ENCODE peak calls at places on chromosomes 12 and 14, in seven cellular contexts. One of them, this sample, is unnamed.

GRCh38 chr12:45707241-45707857 is 22.2 kb upstream of the ARID2 start:
- DNase-seq in astrocyte of the cerebellum: no peak
- DNase-seq in A673: no peak
- DNase-seq in breast epithelium: no peak
- DNase-seq in ovary: no peak
- DNase-seq in endothelial cell of umbilical vein: no peak
- DNase-seq in fibroblast of the aortic adventitia: no peak
- DNase-seq in this sample: no peak

GRCh38 chr14:102775855-102776760 is 1.1 kb upstream of the TRAF3 start:
- DNase-seq in fibroblast of the aortic adventitia: peak; percentile 73
- DNase-seq in breast epithelium: no peak
- DNase-seq in ovary: no peak
- DNase-seq in astrocyte of the cerebellum: peak; percentile 19
- DNase-seq in endothelial cell of umbilical vein: peak; percentile 51
- DNase-seq in A673: no peak
- DNase-seq in this sample: no peak

GRCh38 chr14:103624860-103625259 is 4.2 kb upstream of the KLC1 start:
- DNase-seq in breast epithelium: peak; percentile 49
- DNase-seq in astrocyte of the cerebellum: no peak
- DNase-seq in ovary: no peak
- DNase-seq in endothelial cell of umbilical vein: peak; percentile 39
- DNase-seq in A673: no peak
- DNase-seq in fibroblast of the aortic adventitia: peak; percentile 83
- DNase-seq in this sample: peak; percentile 97

GRCh38 chr12:99043319-99043914 is 398.3 kb downstream of the APAF1 start:
- DNase-seq in breast epithelium: no peak
- DNase-seq in astrocyte of the cerebellum: peak; percentile 59
- DNase-seq in ovary: no peak
- DNase-seq in fibroblast of the aortic adventitia: peak; percentile 66
- DNase-seq in A673: peak; percentile 76
- DNase-seq in endothelial cell of umbilical vein: peak; percentile 63
- DNase-seq in this sample: no peak

GRCh38 chr14:77681196-77682157 is 26.3 kb downstream of the ALKBH1 start:
- DNase-seq in astrocyte of the cerebellum: peak; percentile 27
- DNase-seq in ovary: no peak
- DNase-seq in fibroblast of the aortic adventitia: peak; percentile 13
- DNase-seq in A673: no peak
- DNase-seq in breast epithelium: no peak
- DNase-seq in endothelial cell of umbilical vein: no peak
- DNase-seq in this sample: no peak

GRCh38 chr14:95527392-95528002 is 7.4 kb upstream of the GLRX5 start:
- DNase-seq in fibroblast of the aortic adventitia: peak; percentile 92
- DNase-seq in astrocyte of the cerebellum: no peak
- DNase-seq in A673: peak; percentile 68
- DNase-seq in breast epithelium: no peak
- DNase-seq in ovary: peak; percentile 69
- DNase-seq in endothelial cell of umbilical vein: no peak
- DNase-seq in this sample: peak; percentile 90

GRCh38 chr12:92312463-92312970 is 166.9 kb upstream of the BTG1 start:
- DNase-seq in endothelial cell of umbilical vein: no peak
- DNase-seq in breast epithelium: no peak
- DNase-seq in fibroblast of the aortic adventitia: peak; percentile 19
- DNase-seq in A673: no peak
- DNase-seq in astrocyte of the cerebellum: no peak
- DNase-seq in ovary: no peak
- DNase-seq in this sample: no peak

GRCh38 chr12:106741247-106741646 is 33.2 kb upstream of the RIC8B start:
- DNase-seq in ovary: no peak
- DNase-seq in fibroblast of the aortic adventitia: no peak
- DNase-seq in endothelial cell of umbilical vein: no peak
- DNase-seq in breast epithelium: no peak
- DNase-seq in astrocyte of the cerebellum: no peak
- DNase-seq in A673: no peak
- DNase-seq in this sample: no peak

GRCh38 chr12:113818833-113819232 is 147.3 kb downstream of the RBM19 start:
- DNase-seq in endothelial cell of umbilical vein: no peak
- DNase-seq in astrocyte of the cerebellum: no peak
- DNase-seq in ovary: no peak
- DNase-seq in fibroblast of the aortic adventitia: no peak
- DNase-seq in A673: peak; percentile 17
- DNase-seq in breast epithelium: no peak
- DNase-seq in this sample: no peak

GRCh38 chr14:77103475-77103874 is 5.4 kb downstream of the CIPC start:
- DNase-seq in astrocyte of the cerebellum: no peak
- DNase-seq in A673: no peak
- DNase-seq in ovary: no peak
- DNase-seq in endothelial cell of umbilical vein: no peak
- DNase-seq in breast epithelium: no peak
- DNase-seq in fibroblast of the aortic adventitia: no peak
- DNase-seq in this sample: no peak

GRCh38 chr12:20696181-20696580 is 1.0 kb downstream of the SLCO1C1 start:
- DNase-seq in breast epithelium: no peak
- DNase-seq in ovary: no peak
- DNase-seq in astrocyte of the cerebellum: no peak
- DNase-seq in fibroblast of the aortic adventitia: no peak
- DNase-seq in endothelial cell of umbilical vein: no peak
- DNase-seq in A673: no peak
- DNase-seq in this sample: no peak

GRCh38 chr14:63981569-63981968 is 128.8 kb downstream of the SYNE2 start:
- DNase-seq in endothelial cell of umbilical vein: no peak
- DNase-seq in ovary: no peak
- DNase-seq in fibroblast of the aortic adventitia: no peak
- DNase-seq in astrocyte of the cerebellum: no peak
- DNase-seq in breast epithelium: no peak
- DNase-seq in A673: no peak
- DNase-seq in this sample: no peak

GRCh38 chr12:76781321-76781720 is 17.4 kb downstream of the ZDHHC17 start:
- DNase-seq in astrocyte of the cerebellum: no peak
- DNase-seq in endothelial cell of umbilical vein: no peak
- DNase-seq in fibroblast of the aortic adventitia: no peak
- DNase-seq in breast epithelium: no peak
- DNase-seq in ovary: no peak
- DNase-seq in A673: no peak
- DNase-seq in this sample: no peak

GRCh38 chr12:120903382-120903817 is 758 bp downstream of the SPPL3 start:
- DNase-seq in A673: peak; percentile 6
- DNase-seq in fibroblast of the aortic adventitia: peak; percentile 7
- DNase-seq in endothelial cell of umbilical vein: peak; percentile 33
- DNase-seq in breast epithelium: peak; percentile 46
- DNase-seq in ovary: peak; percentile 48
- DNase-seq in astrocyte of the cerebellum: no peak
- DNase-seq in this sample: peak; percentile 65

GRCh38 chr12:59491877-59492276 is 104.0 kb upstream of the SLC16A7 start:
- DNase-seq in fibroblast of the aortic adventitia: no peak
- DNase-seq in astrocyte of the cerebellum: no peak
- DNase-seq in endothelial cell of umbilical vein: no peak
- DNase-seq in ovary: no peak
- DNase-seq in A673: peak; percentile 61
- DNase-seq in breast epithelium: no peak
- DNase-seq in this sample: no peak

GRCh38 chr14:102984336-102985102 is 62.1 kb downstream of the AMN start:
- DNase-seq in breast epithelium: no peak
- DNase-seq in fibroblast of the aortic adventitia: no peak
- DNase-seq in ovary: no peak
- DNase-seq in endothelial cell of umbilical vein: no peak
- DNase-seq in A673: no peak
- DNase-seq in astrocyte of the cerebellum: no peak
- DNase-seq in this sample: no peak

GRCh38 chr12:130849561-130850417 is 10.7 kb upstream of the STX2 start:
- DNase-seq in A673: no peak
- DNase-seq in breast epithelium: no peak
- DNase-seq in endothelial cell of umbilical vein: no peak
- DNase-seq in fibroblast of the aortic adventitia: no peak
- DNase-seq in ovary: no peak
- DNase-seq in astrocyte of the cerebellum: no peak
- DNase-seq in this sample: no peak

GRCh38 chr12:67531051-67531450 is 117.5 kb upstream of the DYRK2 start:
- DNase-seq in fibroblast of the aortic adventitia: no peak
- DNase-seq in astrocyte of the cerebellum: no peak
- DNase-seq in ovary: no peak
- DNase-seq in A673: no peak
- DNase-seq in breast epithelium: no peak
- DNase-seq in endothelial cell of umbilical vein: no peak
- DNase-seq in this sample: no peak

GRCh38 chr12:50251619-50252300 is 31.6 kb downstream of the LIMA1 start:
- DNase-seq in A673: no peak
- DNase-seq in fibroblast of the aortic adventitia: no peak
- DNase-seq in endothelial cell of umbilical vein: no peak
- DNase-seq in ovary: no peak
- DNase-seq in astrocyte of the cerebellum: no peak
- DNase-seq in breast epithelium: no peak
- DNase-seq in this sample: no peak

GRCh38 chr12:65734226-65734625 is 90.1 kb upstream of the HMGA2 start:
- DNase-seq in A673: no peak
- DNase-seq in astrocyte of the cerebellum: no peak
- DNase-seq in breast epithelium: no peak
- DNase-seq in endothelial cell of umbilical vein: no peak
- DNase-seq in ovary: no peak
- DNase-seq in fibroblast of the aortic adventitia: no peak
- DNase-seq in this sample: no peak

GRCh38 chr14:104422301-104423223 is 157.0 kb upstream of the C14orf180 start:
- DNase-seq in A673: no peak
- DNase-seq in astrocyte of the cerebellum: no peak
- DNase-seq in breast epithelium: no peak
- DNase-seq in fibroblast of the aortic adventitia: no peak
- DNase-seq in endothelial cell of umbilical vein: no peak
- DNase-seq in ovary: no peak
- DNase-seq in this sample: no peak

GRCh38 chr12:109771746-109772621 is 58.4 kb downstream of the FAM222A start:
- DNase-seq in endothelial cell of umbilical vein: no peak
- DNase-seq in A673: no peak
- DNase-seq in astrocyte of the cerebellum: no peak
- DNase-seq in ovary: no peak
- DNase-seq in fibroblast of the aortic adventitia: no peak
- DNase-seq in breast epithelium: no peak
- DNase-seq in this sample: no peak

DNA sequence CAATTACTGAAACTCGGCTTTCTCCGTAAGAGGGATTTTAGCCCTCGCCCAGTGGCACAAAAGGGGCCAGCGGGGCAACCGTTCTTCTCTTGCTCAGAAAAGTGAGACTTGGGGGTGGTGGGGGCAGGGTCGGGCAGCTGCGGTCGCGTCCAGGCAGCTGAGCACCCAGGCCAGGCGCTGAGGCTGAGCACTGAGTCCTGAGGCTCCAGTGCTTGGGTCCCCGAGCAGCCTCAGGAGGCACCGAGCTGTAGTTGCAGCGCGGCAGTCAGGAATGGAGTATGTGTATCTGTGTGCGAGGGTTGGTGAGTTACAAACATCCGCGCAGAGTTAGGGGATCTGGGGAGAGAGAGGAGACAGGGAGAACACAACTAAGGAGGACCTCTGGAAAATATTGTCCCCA is 4.1 kb upstream of the HOXC6 start:
- DNase-seq in breast epithelium: no peak
- DNase-seq in fibroblast of the aortic adventitia: no peak
- DNase-seq in endothelial cell of umbilical vein: no peak
- DNase-seq in A673: no peak
- DNase-seq in ovary: peak; percentile 41
- DNase-seq in astrocyte of the cerebellum: no peak
- DNase-seq in this sample: no peak
- TF ChIP-seq CTCF in breast epithelium: no peak
- TF ChIP-seq CTCF in fibroblast of the aortic adventitia: no peak
- TF ChIP-seq CTCF in endothelial cell of umbilical vein: no peak
- TF ChIP-seq CTCF in A673: no peak
- TF ChIP-seq CTCF in ovary: no peak
- TF ChIP-seq CTCF in astrocyte of the cerebellum: no peak
- TF ChIP-seq CTCF in this sample: no peak

DNA sequence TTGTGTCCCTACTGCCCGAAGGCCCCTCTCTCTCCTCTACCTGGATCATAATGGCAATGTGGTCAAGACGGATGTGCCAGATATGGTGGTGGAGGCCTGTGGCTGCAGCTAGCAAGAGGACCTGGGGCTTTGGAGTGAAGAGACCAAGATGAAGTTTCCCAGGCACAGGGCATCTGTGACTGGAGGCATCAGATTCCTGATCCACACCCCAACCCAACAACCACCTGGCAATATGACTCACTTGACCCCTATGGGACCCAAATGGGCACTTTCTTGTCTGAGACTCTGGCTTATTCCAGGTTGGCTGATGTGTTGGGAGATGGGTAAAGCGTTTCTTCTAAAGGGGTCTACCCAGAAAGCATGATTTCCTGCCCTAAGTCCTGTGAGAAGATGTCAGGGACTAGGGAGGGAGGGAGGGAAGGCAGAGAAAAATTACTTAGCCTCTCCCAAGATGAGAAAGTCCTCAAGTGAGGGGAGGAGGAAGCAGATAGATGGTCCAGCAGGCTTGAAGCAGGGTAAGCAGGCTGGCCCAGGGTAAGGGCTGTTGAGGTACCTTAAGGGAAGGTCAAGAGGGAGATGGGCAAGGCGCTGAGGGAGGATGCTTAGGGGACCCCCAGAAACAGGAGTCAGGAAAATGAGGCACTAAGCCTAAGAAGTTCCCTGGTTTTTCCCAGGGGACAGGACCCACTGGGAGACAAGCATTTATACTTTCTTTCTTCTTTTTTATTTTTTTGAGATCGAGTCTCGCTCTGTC is 1.8 kb downstream of the INHBE start:
- DNase-seq in astrocyte of the cerebellum: no peak
- DNase-seq in breast epithelium: no peak
- DNase-seq in ovary: no peak
- DNase-seq in A673: no peak
- DNase-seq in fibroblast of the aortic adventitia: no peak
- DNase-seq in endothelial cell of umbilical vein: no peak
- DNase-seq in this sample: no peak
- H3K4me3 ChIP-seq in astrocyte of the cerebellum: no peak overlapping the region
- H3K4me3 ChIP-seq in breast epithelium: no peak overlapping the region
- H3K4me3 ChIP-seq in ovary: no peak overlapping the region
- H3K4me3 ChIP-seq in A673: no peak overlapping the region
- H3K4me3 ChIP-seq in fibroblast of the aortic adventitia: no peak overlapping the region
- H3K4me3 ChIP-seq in endothelial cell of umbilical vein: no peak overlapping the region
- H3K4me3 ChIP-seq in this sample: no peak overlapping the region

DNA sequence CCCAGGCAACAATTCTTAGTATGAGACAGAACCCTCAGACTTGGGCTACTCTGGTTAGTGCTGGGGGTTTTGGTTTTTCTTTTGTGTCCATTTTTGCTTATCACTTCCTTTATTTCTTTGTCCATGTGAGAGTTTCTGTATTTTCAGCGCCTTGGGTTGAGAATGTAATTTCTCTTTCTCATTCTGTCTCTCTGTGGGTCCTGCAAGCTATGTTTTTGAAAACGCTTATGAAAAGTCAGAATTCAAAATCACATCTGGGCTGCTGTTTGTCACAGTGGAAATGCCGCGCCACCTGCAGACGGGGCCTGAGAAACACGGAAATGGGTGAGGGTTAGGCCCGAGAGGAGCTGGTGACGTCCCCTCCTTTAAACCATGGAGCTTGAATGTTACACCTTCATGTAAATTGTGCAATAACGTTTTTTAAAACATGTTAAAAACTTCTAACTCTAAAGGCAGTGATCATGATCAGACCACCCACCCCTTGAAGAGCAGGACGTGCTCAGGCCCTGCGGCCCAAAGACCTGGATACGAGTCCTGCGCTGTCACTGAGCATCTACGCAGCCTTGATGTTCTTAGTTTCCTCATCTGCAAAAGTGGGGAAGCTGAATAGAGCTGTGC is 26.1 kb downstream of the JDP2 start:
- DNase-seq in A673: no peak
- DNase-seq in breast epithelium: no peak
- DNase-seq in fibroblast of the aortic adventitia: no peak
- DNase-seq in ovary: no peak
- DNase-seq in astrocyte of the cerebellum: no peak
- DNase-seq in endothelial cell of umbilical vein: no peak
- DNase-seq in this sample: no peak
- TF ChIP-seq CTCF in A673: no peak
- TF ChIP-seq CTCF in breast epithelium: no peak
- TF ChIP-seq CTCF in fibroblast of the aortic adventitia: peak; percentile 2
- TF ChIP-seq CTCF in ovary: no peak
- TF ChIP-seq CTCF in astrocyte of the cerebellum: no peak
- TF ChIP-seq CTCF in endothelial cell of umbilical vein: no peak
- TF ChIP-seq CTCF in this sample: no peak

GRCh38 chr14:60653388-60653690 is 4.1 kb upstream of the SIX1 start:
- DNase-seq in ovary: no peak
- DNase-seq in A673: no peak
- DNase-seq in astrocyte of the cerebellum: no peak
- DNase-seq in fibroblast of the aortic adventitia: no peak
- DNase-seq in endothelial cell of umbilical vein: no peak
- DNase-seq in breast epithelium: no peak
- DNase-seq in this sample: no peak
- H3K4me3 ChIP-seq in ovary: no peak overlapping the region
- H3K4me3 ChIP-seq in A673: no peak overlapping the region
- H3K4me3 ChIP-seq in astrocyte of the cerebellum: no peak overlapping the region
- H3K4me3 ChIP-seq in fibroblast of the aortic adventitia: no peak overlapping the region
- H3K4me3 ChIP-seq in endothelial cell of umbilical vein: no peak overlapping the region
- H3K4me3 ChIP-seq in breast epithelium: peak overlapping the region; percentile 2
- H3K4me3 ChIP-seq in this sample: no peak overlapping the region

This sample was measured in lower leg skin.